ENCODE peak calls at places on chromosomes 1 and 21, in five cellular contexts. B is heart right ventricle; V is CD8-positive, alpha-beta memory T cell; C is NCI-H524; P is posterior cingulate gyrus. D is an unnamed sample.

GRCh38 chr1:219505886-219506285 is 107.0 kb downstream of the ZC3H11B start:
- DNase-seq in V (no peak), P (no peak), B (no peak), C (no peak), D (no peak)

GRCh38 chr1:25435315-25436103 is 4.8 kb downstream of the MACO1 start:
- DNase-seq in P (no peak), B (no peak), V (no peak), C (no peak), D (no peak)

GRCh38 chr1:114078116-114078515 is 75.6 kb downstream of the SYT6 start:
- DNase-seq in P (no peak), B (no peak), V (no peak), C (no peak), D (no peak)

GRCh38 chr1:183310753-183311465 is 107.3 kb downstream of the NMNAT2 start:
- DNase-seq in V (no peak), P (no peak), B (no peak), C (no peak), D (no peak)

GRCh38 chr1:2496087-2496622 is 20.1 kb downstream of the PLCH2 start:
- DNase-seq in P (no peak), B (no peak), C (no peak), V (peak; percentile 65), D (no peak)

GRCh38 chr21:29718081-29718815 is 221.5 kb downstream of the GRIK1 start:
- DNase-seq in B (no peak), C (no peak), V (no peak), P (no peak), D (no peak)

GRCh38 chr1:157732755-157733154 is 32.2 kb upstream of the FCRL3 start:
- DNase-seq in B (no peak), P (no peak), V (no peak), C (no peak), D (no peak)

GRCh38 chr1:168833352-168833751 is 104.3 kb upstream of the DPT start:
- DNase-seq in V (no peak), C (no peak), B (no peak), P (no peak), D (no peak)

GRCh38 chr1:6971048-6971447 is 185.8 kb downstream of the CAMTA1 start:
- DNase-seq in B (no peak), P (no peak), C (no peak), V (no peak), D (no peak)

GRCh38 chr1:157035121-157035520 is 10.4 kb downstream of the ARHGEF11 start:
- DNase-seq in B (no peak), V (no peak), C (no peak), P (no peak), D (no peak)

GRCh38 chr1:30907641-30908445 is 715 bp downstream of the SDC3 start:
- DNase-seq in V (peak; percentile 45), B (no peak), P (no peak), C (no peak), D (no peak)

GRCh38 chr1:184555665-184556641 is 169.1 kb downstream of the C1orf21 start:
- DNase-seq in V (no peak), C (peak; percentile 90), P (no peak), B (no peak), D (no peak)

GRCh38 chr1:160018900-160019299 is 12.9 kb downstream of the PIGM start:
- DNase-seq in P (no peak), C (no peak), V (no peak), B (no peak), D (no peak)